ENCODE peak calls at places on chromosomes 11 and 22, in six cellular contexts. H is hepatocyte, I is PC-3, O is HCT116, K is GM23338, W is MM.1S. U is an unnamed sample.

GRCh38 chr11:17986007-17986710 is 26.7 kb downstream of the SERGEF start:
- DNase-seq in I (peak), H (peak), K (no peak), O (peak), W (no peak), U (no peak)

GRCh38 chr11:14645247-14645912 is 1.8 kb downstream of the PDE3B start:
- DNase-seq in O (no peak), I (no peak), K (no peak), H (no peak), W (no peak), U (no peak)

GRCh38 chr11:71213696-71214552 is 38.5 kb downstream of the SHANK2 start:
- DNase-seq in K (no peak), I (no peak), W (no peak), O (no peak), H (no peak), U (no peak)

GRCh38 chr11:115334932-115335788 is 169.1 kb downstream of the CADM1 start:
- DNase-seq in I (peak), K (peak), W (peak), O (no peak), H (peak), U (peak)

GRCh38 chr11:67400942-67401494 is 640 bp downstream of the PPP1CA start:
- DNase-seq in H (no peak), W (no peak), K (no peak), O (no peak), I (no peak), U (no peak)

GRCh38 chr11:126635511-126635910 is 280.0 kb downstream of the ST3GAL4 start:
- DNase-seq in H (no peak), W (no peak), O (no peak), K (no peak), I (no peak), U (no peak)

GRCh38 chr22:33018232-33018864 is 39.8 kb downstream of the SYN3 start:
- DNase-seq in K (peak), H (peak), O (peak), W (peak), I (peak), U (peak)

GRCh38 chr11:132784441-132784840 is 747.9 kb downstream of the OPCML start:
- DNase-seq in W (no peak), H (no peak), O (no peak), I (peak), K (no peak), U (no peak)

GRCh38 chr11:33262016-33262638 is 4.9 kb downstream of the HIPK3 start:
- DNase-seq in I (peak), H (no peak), W (no peak), O (no peak), K (no peak), U (no peak)

GRCh38 chr22:47190957-47191323 is 428.5 kb downstream of the TBC1D22A start:
- DNase-seq in W (no peak), O (peak), K (no peak), H (no peak), I (no peak), U (no peak)

GRCh38 chr11:29119116-29119515 is 897.7 kb downstream of the KCNA4 start:
- DNase-seq in H (peak), K (no peak), I (peak), O (no peak), W (no peak), U (no peak)

GRCh38 chr11:68749501-68750196 is 1.7 kb downstream of the TESMIN start:
- DNase-seq in O (no peak), I (no peak), K (peak), H (no peak), W (no peak), U (peak)

GRCh38 chr11:46680164-46680760 is 20.2 kb downstream of the ARHGAP1 start:
- DNase-seq in H (no peak), K (no peak), W (no peak), I (no peak), O (no peak), U (no peak)

GRCh38 chr11:46684364-46684763 is 16.1 kb downstream of the ARHGAP1 start:
- DNase-seq in I (no peak), O (no peak), W (no peak), H (no peak), K (no peak), U (no peak)

GRCh38 chr11:46680815-46681214 is 19.6 kb downstream of the ARHGAP1 start:
- DNase-seq in W (no peak), H (no peak), O (no peak), I (no peak), K (no peak), U (no peak)

GRCh38 chr11:46681814-46682213 is 18.6 kb downstream of the ARHGAP1 start:
- DNase-seq in K (no peak), H (no peak), O (no peak), W (no peak), I (no peak), U (no peak)

DNA sequence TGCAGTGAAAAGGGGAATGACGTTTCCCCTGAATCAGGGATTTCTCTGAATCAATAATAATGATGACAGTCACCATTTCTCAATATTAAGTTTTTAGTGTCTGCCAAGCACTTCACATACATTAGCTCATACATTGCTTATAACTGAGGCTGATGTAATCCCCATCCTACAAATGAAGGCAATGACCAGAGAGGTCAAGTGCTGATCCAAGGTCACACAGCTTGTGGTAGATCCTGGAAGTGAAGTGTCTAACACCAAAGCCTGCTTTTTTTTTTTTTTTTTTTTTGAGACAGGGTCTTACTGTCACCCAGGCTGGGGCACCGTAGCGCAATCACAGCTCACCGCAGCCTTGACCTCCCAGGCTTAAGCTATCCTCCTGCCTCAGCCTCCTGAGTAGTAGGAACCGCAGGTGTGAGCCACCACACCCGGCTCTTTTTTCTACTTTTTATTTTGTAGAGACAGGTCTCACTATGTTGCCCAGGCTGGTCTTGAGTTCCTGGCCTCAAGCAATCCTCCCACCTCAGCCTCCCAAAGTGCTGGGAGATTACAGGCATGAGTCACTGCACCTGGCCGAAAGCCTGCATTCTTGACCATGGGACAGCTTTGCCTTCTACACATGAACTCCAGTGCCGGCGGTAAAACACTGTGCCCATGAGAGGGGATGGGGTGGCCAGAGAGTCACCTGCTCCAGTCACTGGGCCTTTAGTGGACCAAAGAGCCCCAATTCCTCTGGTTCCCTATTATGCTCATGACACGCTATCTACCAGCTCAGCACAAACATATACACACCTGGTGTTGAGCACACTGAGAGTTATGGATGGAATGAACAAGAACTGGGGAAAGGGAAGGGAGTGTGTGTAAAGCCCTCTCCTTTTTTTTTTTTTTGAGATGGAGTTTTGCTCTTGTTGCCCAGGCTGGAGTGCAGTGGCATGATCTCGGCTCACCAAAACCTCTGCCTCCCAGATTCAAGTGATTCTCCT is 17.4 kb downstream of the ARHGAP1 start:
- DNase-seq in W (no peak), K (no peak), O (peak), H (no peak), I (peak), U (no peak)
- TF ChIP-seq EZH2phosphoT487 in W (no peak), K (no peak), O (no peak), H (no peak), I (no peak), U (no peak)

GRCh38 chr11:100831929-100832480 is 144.9 kb downstream of the ARHGAP42 start:
- DNase-seq in O (no peak), K (no peak), H (no peak), W (no peak), I (no peak), U (no peak)

GRCh38 chr11:100825610-100826009 is 138.5 kb downstream of the ARHGAP42 start:
- DNase-seq in K (no peak), O (no peak), W (no peak), I (no peak), H (no peak), U (no peak)

GRCh38 chr11:100830295-100830694 is 143.2 kb downstream of the ARHGAP42 start:
- DNase-seq in W (no peak), H (peak), O (no peak), K (no peak), I (no peak), U (peak)

GRCh38 chr11:100830978-100831732 is 144.1 kb downstream of the ARHGAP42 start:
- DNase-seq in I (peak), K (peak), W (no peak), O (no peak), H (peak), U (no peak)

DNA sequence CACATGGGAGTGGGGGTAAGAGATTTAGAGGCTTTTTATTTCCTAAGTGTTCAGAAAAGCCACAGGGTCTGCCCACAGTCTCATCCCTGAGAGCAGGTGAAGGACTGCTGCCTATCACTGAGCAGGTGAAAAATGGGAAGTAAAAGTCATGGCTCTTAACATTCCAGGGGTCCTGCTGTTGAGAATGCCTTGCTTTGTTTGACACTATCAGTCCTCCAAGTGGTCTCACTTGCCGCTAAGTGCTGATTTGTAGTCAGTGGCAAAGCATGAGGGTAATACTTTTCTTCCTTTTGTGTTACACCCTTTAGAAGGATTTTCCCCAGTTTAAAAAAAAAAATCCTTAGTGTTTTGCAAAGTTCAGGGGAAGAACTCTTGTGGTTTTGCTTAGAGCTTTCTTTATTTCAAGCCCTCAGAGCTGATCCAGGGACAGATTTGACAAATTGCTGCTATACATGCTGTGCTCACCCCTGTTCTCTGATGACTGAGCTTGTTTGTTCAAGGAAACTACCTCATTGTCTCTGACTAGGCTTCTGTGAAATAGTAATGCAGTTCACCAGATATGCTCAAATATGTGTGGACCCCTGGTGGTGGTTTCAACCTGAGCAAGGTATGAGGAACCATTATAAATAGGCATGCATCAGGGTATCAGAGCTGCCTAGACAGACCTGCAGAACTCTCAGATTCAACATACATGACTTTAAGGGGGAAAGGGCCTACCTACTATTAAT is 141.0 kb downstream of the ARHGAP42 start:
- DNase-seq in O (peak), W (peak), H (peak), I (peak), K (peak), U (peak)
- TF ChIP-seq CTCF in O (peak), W (peak), H (peak), I (peak), K (peak), U (peak)

DNA sequence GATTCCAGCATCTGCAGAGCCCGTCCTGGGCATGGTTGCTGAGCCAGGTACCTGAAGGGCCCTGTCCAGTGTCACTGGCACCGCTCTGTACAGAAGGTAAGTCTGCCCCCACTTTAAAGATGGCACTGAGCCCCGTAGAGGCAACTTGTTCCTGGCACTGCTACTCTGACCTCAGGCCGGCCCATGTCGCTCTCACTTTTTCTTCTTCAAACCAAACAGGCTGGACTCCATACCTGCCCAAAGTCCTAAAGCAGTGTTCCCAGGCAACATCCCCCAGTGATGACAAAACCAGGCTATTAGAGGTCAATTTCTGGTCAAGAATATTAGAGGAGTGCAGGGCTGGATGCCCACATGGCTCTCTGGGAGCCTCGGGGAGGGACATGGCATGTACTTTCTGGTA is 46.6 kb upstream of the TTLL12 start:
- DNase-seq in I (no peak), H (no peak), W (no peak), K (no peak), O (no peak), U (no peak)
- TF ChIP-seq EZH2 in I (no peak), H (no peak), W (no peak), K (no peak), O (no peak), U (no peak)

GRCh38 chr11:64389851-64390250 is 30.9 kb downstream of the RPS6KA4 start:
- DNase-seq in K (no peak), I (no peak), W (no peak), O (no peak), H (no peak), U (no peak)

GRCh38 chr11:64385953-64386704 is 27.2 kb downstream of the RPS6KA4 start:
- DNase-seq in K (no peak), W (no peak), I (peak), H (no peak), O (peak), U (no peak)

GRCh38 chr11:64387916-64388315 is 29.0 kb downstream of the RPS6KA4 start:
- DNase-seq in O (no peak), W (no peak), I (no peak), K (no peak), H (no peak), U (no peak)

GRCh38 chr11:64390558-64390957 is 31.6 kb downstream of the RPS6KA4 start:
- DNase-seq in K (no peak), W (no peak), H (no peak), O (no peak), I (no peak), U (no peak)

DNA sequence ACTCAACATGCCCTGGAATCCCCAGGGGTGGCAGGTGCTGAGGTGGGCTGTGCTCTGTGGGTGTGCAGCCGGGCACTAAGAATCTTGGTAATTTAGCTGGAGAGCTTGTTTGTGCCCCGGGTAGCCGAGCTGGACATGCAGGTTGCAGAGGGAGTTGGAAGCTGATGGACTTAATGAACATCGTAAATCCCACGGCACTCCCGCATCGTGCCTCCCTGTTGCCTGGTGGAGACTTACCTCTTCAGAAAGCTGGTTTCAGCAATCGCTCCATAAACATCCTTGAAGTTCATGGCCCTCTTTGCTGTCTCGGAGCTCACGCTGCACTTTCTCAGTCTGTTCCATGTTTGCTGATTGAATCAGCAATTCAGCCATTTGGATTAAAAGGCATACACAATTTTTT is 29.9 kb downstream of the RPS6KA4 start:
- DNase-seq in H (no peak), K (no peak), O (no peak), W (no peak), I (no peak), U (no peak)
- TF ChIP-seq EZH2phosphoT487 in H (no peak), K (no peak), O (no peak), W (no peak), I (no peak), U (no peak)

GRCh38 chr11:114256898-114257286 is 39.3 kb upstream of the NNMT start:
- DNase-seq in K (no peak), W (no peak), O (no peak), H (no peak), I (no peak), U (no peak)

GRCh38 chr11:114259124-114259526 is 37.1 kb upstream of the NNMT start:
- DNase-seq in H (no peak), O (no peak), K (no peak), W (no peak), I (no peak), U (no peak)

GRCh38 chr11:114258696-114259095 is 37.5 kb upstream of the NNMT start:
- DNase-seq in I (no peak), W (no peak), O (no peak), H (no peak), K (no peak), U (no peak)

GRCh38 chr11:114256176-114256897 is 39.9 kb upstream of the NNMT start:
- DNase-seq in K (no peak), O (no peak), I (no peak), W (no peak), H (no peak), U (peak)

GRCh38 chr11:114257621-114258558 is 38.3 kb upstream of the NNMT start:
- DNase-seq in W (no peak), I (no peak), O (no peak), H (peak), K (peak), U (peak)
- TF ChIP-seq CTCF in W (no peak), I (peak), O (no peak), H (peak), K (peak), U (peak)

GRCh38 chr11:19242184-19242932 is 1.6 kb upstream of the E2F8 start:
- DNase-seq in O (no peak), I (no peak), K (peak), H (peak), W (no peak), U (peak)

GRCh38 chr11:19243601-19244000 is 2.9 kb upstream of the E2F8 start:
- DNase-seq in W (no peak), H (no peak), K (no peak), I (peak), O (no peak), U (no peak)

GRCh38 chr11:19243143-19243542 is 2.4 kb upstream of the E2F8 start:
- DNase-seq in O (no peak), W (peak), H (no peak), I (peak), K (no peak), U (no peak)

GRCh38 chr11:19240420-19241259 is at the start of gene E2F8:
- DNase-seq in K (peak), W (peak), I (peak), O (peak), H (peak), U (peak)

GRCh38 chr11:19241260-19242183 is 777 bp upstream of the E2F8 start:
- DNase-seq in K (peak), O (no peak), I (peak), H (peak), W (peak), U (peak)
- TF ChIP-seq EZH2 in K (no peak), O (no peak), I (no peak), H (no peak), W (no peak), U (no peak)

DNA sequence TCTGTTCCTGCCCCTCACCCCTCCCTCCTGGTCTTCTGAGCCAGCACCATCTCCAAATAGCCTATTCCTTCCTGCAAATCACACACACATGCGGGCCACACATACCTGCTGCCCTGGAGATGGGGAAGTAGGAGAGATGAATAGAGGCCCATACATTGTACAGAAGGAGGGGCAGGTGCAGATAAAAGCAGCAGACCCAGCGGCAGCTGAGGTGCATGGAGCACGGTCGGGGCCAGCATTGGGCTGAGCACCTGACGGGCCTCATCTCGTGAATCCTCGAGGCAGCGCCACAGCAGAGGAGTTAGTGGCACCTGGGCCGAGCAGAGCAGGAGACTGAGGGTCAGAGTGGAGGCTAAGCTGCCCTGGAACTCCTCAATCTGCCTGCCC is 941.8 kb downstream of the BRD1 start:
- DNase-seq in K (no peak), W (no peak), O (no peak), I (no peak), H (no peak), U (no peak)
- TF ChIP-seq EZH2phosphoT487 in K (no peak), W (no peak), O (no peak), I (no peak), H (no peak), U (no peak)